ENCODE peak calls at places on chromosomes 2 and 18, in eight cellular contexts. S is stimulated activated CD8-positive, alpha-beta memory T cell treated with anti-CD3 and anti-CD28 coated beads, Interleukin-15, amount 100 ng/mL, for 1 hour; X is stimulated activated CD4-positive, alpha-beta T cell treated with anti-CD3 and anti-CD28 coated beads, Interleukin-4, amount 100 ng/mL, for 48 hours; M is NCI-H748 treated with DMSO at 0.1 percent for 48 hours; Q is CD8-positive, alpha-beta memory T cell; K is NCI-H1694; D is AG04450; F is HT-29. G is an unnamed sample.

GRCh38 chr2:37742286-37742685 is 70.8 kb upstream of the CDC42EP3 start:
- DNase-seq in F (no peak), K (no peak), S (no peak), M (no peak), X (no peak), D (no peak), Q (no peak), G (no peak)

GRCh38 chr2:218799990-218800389 is 18.0 kb downstream of the CYP27A1 start:
- DNase-seq in K (no peak), M (no peak), F (no peak), Q (no peak), X (no peak), S (no peak), D (no peak), G (no peak)

GRCh38 chr18:36769611-36770314 is 59.0 kb downstream of the TPGS2 start:
- DNase-seq in Q (no peak), S (no peak), X (peak), D (no peak), K (no peak), F (peak), M (no peak), G (no peak)

GRCh38 chr18:24499814-24500601 is 39.6 kb downstream of the HRH4 start:
- DNase-seq in S (no peak), F (no peak), M (no peak), D (no peak), Q (no peak), K (no peak), X (no peak), G (no peak)

GRCh38 chr2:10033251-10034006 is 9.9 kb upstream of the KLF11 start:
- DNase-seq in D (no peak), Q (no peak), S (no peak), M (no peak), F (no peak), K (no peak), X (no peak), G (no peak)

GRCh38 chr2:112884869-112885502 is 26.0 kb upstream of the IL37 start:
- DNase-seq in D (no peak), X (peak), M (peak), K (peak), S (peak), Q (peak), F (peak), G (peak)

GRCh38 chr2:232658217-232658785 is 24.9 kb downstream of the EFHD1 start:
- DNase-seq in S (no peak), F (peak), X (no peak), D (no peak), K (no peak), M (no peak), Q (no peak), G (no peak)

GRCh38 chr2:240647503-240648154 is 22.3 kb downstream of the GPR35 start:
- DNase-seq in S (no peak), K (no peak), Q (no peak), M (no peak), D (no peak), F (no peak), X (no peak), G (no peak)

GRCh38 chr2:13616656-13617055 is 899.9 kb downstream of the TRIB2 start:
- DNase-seq in S (no peak), K (peak), D (no peak), F (no peak), Q (no peak), M (no peak), X (no peak), G (no peak)

GRCh38 chr2:220278022-220278421 is 650.6 kb downstream of the SLC4A3 start:
- DNase-seq in M (no peak), S (no peak), Q (no peak), D (no peak), F (peak), X (no peak), K (no peak), G (no peak)